ENCODE peak calls at places on chromosomes 5 and 9, in four cellular contexts. N is GM13977, T is RWPE1, V is H54. O is an unnamed sample.
A peak's percentile ranks its signal among the peaks of the same experiment; 100 is the strongest.

GRCh38 chr5:77015938-77016569 is 14.2 kb upstream of the AGGF1 start:
- DNase-seq in N (peak; percentile 23), T (peak; percentile 26), V (no peak), O (peak; percentile 45)

GRCh38 chr5:143824851-143825720 is 13.1 kb downstream of the HMHB1 start:
- DNase-seq in N (peak; percentile 56), T (peak; percentile 87), V (peak; percentile 55), O (peak; percentile 42)

GRCh38 chr9:15142903-15143534 is 164.0 kb downstream of the TTC39B start:
- DNase-seq in N (peak; percentile 60), T (peak; percentile 49), V (no peak), O (no peak)

GRCh38 chr5:8615142-8615858 is 746.4 kb downstream of the MTRR start:
- DNase-seq in N (no peak), T (no peak), V (no peak), O (no peak)

GRCh38 chr5:41763096-41763495 is 107.1 kb downstream of the OXCT1 start:
- DNase-seq in N (no peak), T (no peak), V (peak; percentile 24), O (peak; percentile 31)

GRCh38 chr5:10745133-10745532 is 15.9 kb downstream of the DAP start:
- DNase-seq in N (no peak), T (no peak), V (no peak), O (no peak)

GRCh38 chr9:116137581-116137980 is 16.0 kb upstream of the PAPPA start:
- DNase-seq in N (no peak), T (no peak), V (no peak), O (no peak)

GRCh38 chr5:108380531-108381021 is 1.3 kb downstream of the FBXL17 start:
- DNase-seq in N (peak; percentile 83), T (peak; percentile 60), V (peak; percentile 33), O (no peak)

GRCh38 chr5:98569288-98569687 is 204.2 kb upstream of the RGMB start:
- DNase-seq in N (no peak), T (no peak), V (no peak), O (no peak)

GRCh38 chr9:87547665-87548064 is 50.0 kb downstream of the DAPK1 start:
- DNase-seq in N (no peak), T (peak; percentile 14), V (peak; percentile 37), O (no peak)

GRCh38 chr5:40378431-40379175 is 301.1 kb upstream of the PTGER4 start:
- DNase-seq in N (no peak), T (no peak), V (no peak), O (no peak)

GRCh38 chr9:88460583-88461332 is 72.5 kb downstream of the SPIN1 start:
- DNase-seq in N (no peak), T (peak; percentile 21), V (no peak), O (no peak)

GRCh38 chr5:104643320-104643719 is 1080.7 kb upstream of the NUDT12 start:
- DNase-seq in N (no peak), T (no peak), V (no peak), O (no peak)

GRCh38 chr5:15105799-15106393 is 234.3 kb upstream of the ANKH start:
- DNase-seq in N (peak; percentile 54), T (peak; percentile 44), V (peak; percentile 49), O (peak; percentile 36)

GRCh38 chr5:174625591-174626365 is 98.6 kb upstream of the MSX2 start:
- DNase-seq in N (no peak), T (no peak), V (no peak), O (no peak)

GRCh38 chr5:136314302-136314701 is 51.0 kb downstream of the TRPC7 start:
- DNase-seq in N (no peak), T (no peak), V (no peak), O (no peak)

GRCh38 chr5:152288499-152288898 is 116.6 kb downstream of the NMUR2 start:
- DNase-seq in N (no peak), T (no peak), V (no peak), O (peak; percentile 12)

GRCh38 chr5:75192804-75193203 is 43.9 kb downstream of the ANKRD31 start:
- DNase-seq in N (no peak), T (no peak), V (no peak), O (no peak)

GRCh38 chr5:135481387-135481786 is 29.2 kb upstream of the TIFAB start:
- DNase-seq in N (no peak), T (no peak), V (no peak), O (no peak)

GRCh38 chr5:141657937-141658545 is 6.8 kb upstream of the FCHSD1 start:
- DNase-seq in N (peak; percentile 75), T (peak; percentile 92), V (peak; percentile 82), O (peak; percentile 73)

GRCh38 chr9:18320046-18320445 is 153.9 kb upstream of the ADAMTSL1 start:
- DNase-seq in N (no peak), T (no peak), V (no peak), O (no peak)